ENCODE peak calls at places on chromosomes 7 and 10, in six cellular contexts. One of them, this sample, is unnamed.

GRCh38 chr7:126727930-126728331 is 524.8 kb downstream of the GRM8 start:
- DNase-seq in colonic mucosa: no peak
- DNase-seq in AG09319: no peak
- DNase-seq in right cardiac atrium: no peak
- DNase-seq in ACHN: peak
- DNase-seq in activated T-helper 9 cell treated with anti-CD3 and anti-CD28 coated beads, Interleukin-2, amount 50 U/mL, for 16 hours: no peak
- DNase-seq in this sample: peak

GRCh38 chr10:12844796-12845524 is 156.6 kb downstream of the CCDC3 start:
- DNase-seq in colonic mucosa: peak
- DNase-seq in AG09319: peak
- DNase-seq in right cardiac atrium: no peak
- DNase-seq in ACHN: peak
- DNase-seq in activated T-helper 9 cell treated with anti-CD3 and anti-CD28 coated beads, Interleukin-2, amount 50 U/mL, for 16 hours: no peak
- DNase-seq in this sample: no peak

GRCh38 chr7:69517985-69518731 is 80.1 kb upstream of the AUTS2 start:
- DNase-seq in right cardiac atrium: no peak
- DNase-seq in activated T-helper 9 cell treated with anti-CD3 and anti-CD28 coated beads, Interleukin-2, amount 50 U/mL, for 16 hours: no peak
- DNase-seq in colonic mucosa: no peak
- DNase-seq in ACHN: no peak
- DNase-seq in AG09319: no peak
- DNase-seq in this sample: no peak

GRCh38 chr7:128027485-128027980 is 3.7 kb downstream of the LRRC4 start:
- DNase-seq in colonic mucosa: peak
- DNase-seq in ACHN: no peak
- DNase-seq in right cardiac atrium: no peak
- DNase-seq in activated T-helper 9 cell treated with anti-CD3 and anti-CD28 coated beads, Interleukin-2, amount 50 U/mL, for 16 hours: no peak
- DNase-seq in AG09319: no peak
- DNase-seq in this sample: no peak

GRCh38 chr7:16934947-16935742 is 53.4 kb upstream of the AGR3 start:
- DNase-seq in activated T-helper 9 cell treated with anti-CD3 and anti-CD28 coated beads, Interleukin-2, amount 50 U/mL, for 16 hours: no peak
- DNase-seq in AG09319: no peak
- DNase-seq in colonic mucosa: peak
- DNase-seq in right cardiac atrium: no peak
- DNase-seq in ACHN: peak
- DNase-seq in this sample: no peak

GRCh38 chr10:43211431-43212042 is 55.3 kb downstream of the RASGEF1A start:
- DNase-seq in activated T-helper 9 cell treated with anti-CD3 and anti-CD28 coated beads, Interleukin-2, amount 50 U/mL, for 16 hours: no peak
- DNase-seq in colonic mucosa: no peak
- DNase-seq in ACHN: no peak
- DNase-seq in right cardiac atrium: no peak
- DNase-seq in AG09319: no peak
- DNase-seq in this sample: no peak

GRCh38 chr10:110353244-110354119 is 48.8 kb upstream of the SMNDC1 start:
- DNase-seq in colonic mucosa: no peak
- DNase-seq in right cardiac atrium: no peak
- DNase-seq in ACHN: peak
- DNase-seq in AG09319: peak
- DNase-seq in activated T-helper 9 cell treated with anti-CD3 and anti-CD28 coated beads, Interleukin-2, amount 50 U/mL, for 16 hours: peak
- DNase-seq in this sample: peak

GRCh38 chr7:18890134-18890533 is 227.3 kb downstream of the TWIST1 start:
- DNase-seq in activated T-helper 9 cell treated with anti-CD3 and anti-CD28 coated beads, Interleukin-2, amount 50 U/mL, for 16 hours: no peak
- DNase-seq in right cardiac atrium: no peak
- DNase-seq in colonic mucosa: no peak
- DNase-seq in ACHN: peak
- DNase-seq in AG09319: no peak
- DNase-seq in this sample: no peak

GRCh38 chr10:120996456-120997053 is 145.4 kb downstream of the WDR11 start:
- DNase-seq in ACHN: no peak
- DNase-seq in colonic mucosa: peak
- DNase-seq in AG09319: no peak
- DNase-seq in right cardiac atrium: no peak
- DNase-seq in activated T-helper 9 cell treated with anti-CD3 and anti-CD28 coated beads, Interleukin-2, amount 50 U/mL, for 16 hours: no peak
- DNase-seq in this sample: no peak

GRCh38 chr10:4671451-4672145 is 154.4 kb upstream of the AKR1E2 start:
- DNase-seq in activated T-helper 9 cell treated with anti-CD3 and anti-CD28 coated beads, Interleukin-2, amount 50 U/mL, for 16 hours: no peak
- DNase-seq in ACHN: peak
- DNase-seq in right cardiac atrium: no peak
- DNase-seq in colonic mucosa: no peak
- DNase-seq in AG09319: no peak
- DNase-seq in this sample: no peak

GRCh38 chr10:17238445-17239275 is 10.6 kb downstream of the VIM start:
- DNase-seq in AG09319: peak
- DNase-seq in right cardiac atrium: no peak
- DNase-seq in activated T-helper 9 cell treated with anti-CD3 and anti-CD28 coated beads, Interleukin-2, amount 50 U/mL, for 16 hours: no peak
- DNase-seq in ACHN: peak
- DNase-seq in colonic mucosa: no peak
- DNase-seq in this sample: no peak

GRCh38 chr10:68829952-68830351 is 2.6 kb downstream of the STOX1 start:
- DNase-seq in AG09319: no peak
- DNase-seq in activated T-helper 9 cell treated with anti-CD3 and anti-CD28 coated beads, Interleukin-2, amount 50 U/mL, for 16 hours: no peak
- DNase-seq in right cardiac atrium: no peak
- DNase-seq in colonic mucosa: no peak
- DNase-seq in ACHN: no peak
- DNase-seq in this sample: no peak

GRCh38 chr10:16182688-16183087 is 254.1 kb upstream of the PTER start:
- DNase-seq in right cardiac atrium: no peak
- DNase-seq in ACHN: no peak
- DNase-seq in activated T-helper 9 cell treated with anti-CD3 and anti-CD28 coated beads, Interleukin-2, amount 50 U/mL, for 16 hours: no peak
- DNase-seq in AG09319: no peak
- DNase-seq in colonic mucosa: no peak
- DNase-seq in this sample: no peak

GRCh38 chr10:119700321-119700954 is 25.4 kb upstream of the INPP5F start:
- DNase-seq in AG09319: no peak
- DNase-seq in colonic mucosa: no peak
- DNase-seq in ACHN: no peak
- DNase-seq in activated T-helper 9 cell treated with anti-CD3 and anti-CD28 coated beads, Interleukin-2, amount 50 U/mL, for 16 hours: no peak
- DNase-seq in right cardiac atrium: no peak
- DNase-seq in this sample: peak

GRCh38 chr7:133853706-133854276 is 273.3 kb upstream of the LRGUK start:
- DNase-seq in activated T-helper 9 cell treated with anti-CD3 and anti-CD28 coated beads, Interleukin-2, amount 50 U/mL, for 16 hours: no peak
- DNase-seq in AG09319: peak
- DNase-seq in colonic mucosa: peak
- DNase-seq in right cardiac atrium: no peak
- DNase-seq in ACHN: peak
- DNase-seq in this sample: peak

GRCh38 chr10:13414137-13414536 is 66.0 kb upstream of the SEPHS1 start:
- DNase-seq in activated T-helper 9 cell treated with anti-CD3 and anti-CD28 coated beads, Interleukin-2, amount 50 U/mL, for 16 hours: no peak
- DNase-seq in colonic mucosa: no peak
- DNase-seq in AG09319: no peak
- DNase-seq in ACHN: no peak
- DNase-seq in right cardiac atrium: no peak
- DNase-seq in this sample: no peak

GRCh38 chr10:76117949-76118348 is 686.5 kb downstream of the LRMDA start:
- DNase-seq in AG09319: no peak
- DNase-seq in ACHN: no peak
- DNase-seq in activated T-helper 9 cell treated with anti-CD3 and anti-CD28 coated beads, Interleukin-2, amount 50 U/mL, for 16 hours: no peak
- DNase-seq in colonic mucosa: no peak
- DNase-seq in right cardiac atrium: no peak
- DNase-seq in this sample: no peak

GRCh38 chr10:43198682-43199005 is 60.4 kb downstream of the CSGALNACT2 start:
- DNase-seq in colonic mucosa: no peak
- DNase-seq in right cardiac atrium: no peak
- DNase-seq in activated T-helper 9 cell treated with anti-CD3 and anti-CD28 coated beads, Interleukin-2, amount 50 U/mL, for 16 hours: no peak
- DNase-seq in AG09319: no peak
- DNase-seq in ACHN: no peak
- DNase-seq in this sample: no peak

This sample was measured in MM.1S.